ENCODE peak calls at places on chromosome 21, in four cellular contexts. V, X, Q and K are unnamed samples.

GRCh38 chr21:38766987-38767722 is 38.6 kb upstream of the ETS2 start:
- DNase-seq in V (peak; percentile 36), Q (no peak), X (no peak), K (no peak)

GRCh38 chr21:36854391-36854790 is 112.1 kb downstream of the HLCS start:
- DNase-seq in X (peak; percentile 35), V (no peak), Q (no peak), K (no peak)

GRCh38 chr21:15953551-15954116 is 223.9 kb downstream of the USP25 start:
- DNase-seq in X (no peak), Q (no peak), V (no peak), K (no peak)

GRCh38 chr21:31754561-31754960 is 22.6 kb upstream of the SCAF4 start:
- DNase-seq in V (no peak), X (no peak), Q (no peak), K (no peak)

GRCh38 chr21:42381347-42381984 is 14.4 kb downstream of the TMPRSS3 start:
- DNase-seq in X (peak; percentile 22), V (no peak), Q (no peak), K (no peak)

GRCh38 chr21:46029201-46029924 is 47.8 kb downstream of the COL6A1 start:
- DNase-seq in X (no peak), Q (no peak), V (no peak), K (no peak)

GRCh38 chr21:27407296-27407695 is 440.4 kb upstream of the ADAMTS5 start:
- DNase-seq in X (no peak), V (no peak), Q (no peak), K (no peak)

GRCh38 chr21:45826733-45827692 is 154.6 kb upstream of the COL6A1 start:
- DNase-seq in Q (no peak), V (no peak), X (no peak), K (no peak)

GRCh38 chr21:43880111-43880985 is 15.3 kb downstream of the AGPAT3 start:
- DNase-seq in V (no peak), Q (no peak), X (peak; percentile 30), K (no peak)

GRCh38 chr21:45972716-45973474 is 8.7 kb upstream of the COL6A1 start:
- DNase-seq in Q (peak; percentile 88), V (no peak), X (peak; percentile 89), K (no peak)

GRCh38 chr21:42654913-42655796 is 1.7 kb downstream of the PDE9A start:
- DNase-seq in Q (no peak), X (no peak), V (no peak), K (no peak)